ENCODE peak calls at places on chromosomes 7 and 10, in four cellular contexts. C is central memory CD4-positive, alpha-beta T cell; O is BE2C; V is DMS153. N is an unnamed sample.

GRCh38 chr10:131975003-131975402 is 6.7 kb downstream of the BNIP3 start:
- DNase-seq in C (no peak), V (no peak), O (no peak), N (no peak)

GRCh38 chr7:158705234-158705890 is 758 bp upstream of the NCAPG2 start:
- DNase-seq in C (no peak), V (no peak), O (no peak), N (no peak)

GRCh38 chr7:78164459-78164858 is 365.9 kb downstream of the PHTF2 start:
- DNase-seq in C (no peak), V (no peak), O (no peak), N (no peak)

GRCh38 chr10:19563424-19564141 is 252.6 kb upstream of the PLXDC2 start:
- DNase-seq in O (no peak), C (no peak), V (no peak), N (no peak)

GRCh38 chr10:104622598-104623209 is 18.4 kb upstream of the SORCS3 start:
- DNase-seq in V (peak), C (no peak), O (no peak), N (peak)

GRCh38 chr10:103450201-103450695 is 1.9 kb downstream of the CALHM2 start:
- DNase-seq in V (no peak), C (no peak), O (no peak), N (no peak)

GRCh38 chr7:95527033-95527775 is 41.5 kb downstream of the ASB4 start:
- DNase-seq in V (peak), C (no peak), O (peak), N (peak)

GRCh38 chr10:102435529-102436233 is 3.3 kb upstream of the CUEDC2 start:
- DNase-seq in O (no peak), V (no peak), C (no peak), N (no peak)

GRCh38 chr10:110005716-110006115 is 2.1 kb upstream of the ADD3 start:
- DNase-seq in V (peak), C (no peak), O (peak), N (no peak)

GRCh38 chr7:116101709-116102108 is 71.1 kb upstream of the TFEC start:
- DNase-seq in V (no peak), C (no peak), O (no peak), N (no peak)

GRCh38 chr10:104255244-104255981 is 721 bp downstream of the GSTO1 start:
- DNase-seq in O (no peak), V (no peak), C (no peak), N (no peak)

N was measured in NCI-H774.